ENCODE peak calls at places on chromosomes 5 and 9, in nine cellular contexts. J is endothelial cell; K is spleen; L is CD4-positive, alpha-beta T cell; M is kidney; N is body of pancreas; A is PC-3; Z is GM12865; C is nephron progenitor cell. R is an unnamed sample.

GRCh38 chr9:13550519-13550918 is 271.0 kb upstream of the MPDZ start:
- DNase-seq in A (no peak), M (no peak), K (no peak), L (no peak), N (no peak), C (no peak), J (no peak), Z (no peak), R (no peak)

GRCh38 chr5:343461-344401 is 22.2 kb downstream of the AHRR start:
- DNase-seq in J (peak; percentile 57), L (no peak), C (peak; percentile 75), N (peak; percentile 63), K (no peak), M (peak; percentile 79), A (peak; percentile 34), Z (peak; percentile 76), R (no peak)

GRCh38 chr9:117034862-117035261 is 347.8 kb downstream of the TRIM32 start:
- DNase-seq in C (peak; percentile 75), L (no peak), Z (peak; percentile 18), J (peak; percentile 62), M (no peak), A (peak; percentile 34), N (no peak), K (no peak), R (peak; percentile 16)

GRCh38 chr9:76115982-76116646 is 225.6 kb downstream of the PCSK5 start:
- DNase-seq in K (no peak), J (no peak), Z (no peak), N (no peak), C (no peak), M (no peak), A (no peak), L (no peak), R (no peak)

GRCh38 chr5:92378961-92379611 is 996.0 kb upstream of the ARRDC3 start:
- DNase-seq in J (no peak), Z (no peak), K (no peak), L (no peak), A (peak; percentile 9), C (no peak), M (peak; percentile 34), N (no peak), R (no peak)

GRCh38 chr5:34051374-34051980 is 8.5 kb upstream of the C1QTNF3 start:
- DNase-seq in L (no peak), A (no peak), N (no peak), J (peak; percentile 33), C (no peak), M (no peak), Z (no peak), K (no peak), R (no peak)

GRCh38 chr5:36632363-36632664 is 25.9 kb downstream of the SLC1A3 start:
- DNase-seq in L (no peak), A (no peak), J (no peak), N (no peak), M (no peak), K (no peak), Z (no peak), C (no peak), R (no peak)

GRCh38 chr5:131156385-131156784 is 8.7 kb downstream of the HINT1 start:
- DNase-seq in C (no peak), Z (no peak), J (no peak), K (no peak), A (no peak), L (no peak), M (no peak), N (no peak), R (no peak)

GRCh38 chr5:109566361-109566760 is 123.4 kb upstream of the MAN2A1 start:
- DNase-seq in K (no peak), M (no peak), Z (no peak), L (no peak), N (no peak), J (no peak), A (no peak), C (no peak), R (no peak)

GRCh38 chr9:136506425-136506824 is 23.6 kb upstream of the SEC16A start:
- DNase-seq in K (no peak), J (no peak), C (no peak), N (no peak), A (no peak), M (no peak), L (no peak), Z (no peak), R (no peak)

GRCh38 chr5:135241536-135241935 is 157.5 kb downstream of the MACROH2A1 start:
- DNase-seq in M (no peak), Z (no peak), J (no peak), K (no peak), A (no peak), L (no peak), C (no peak), N (peak; percentile 2), R (no peak)

GRCh38 chr5:40446910-40447309 is 232.8 kb upstream of the PTGER4 start:
- DNase-seq in N (no peak), Z (no peak), L (no peak), K (no peak), M (no peak), J (no peak), C (no peak), A (peak; percentile 96), R (no peak)

GRCh38 chr5:67028981-67029380 is 167.6 kb downstream of the CD180 start:
- DNase-seq in J (no peak), N (no peak), Z (no peak), A (no peak), C (no peak), K (no peak), L (no peak), M (no peak), R (no peak)

GRCh38 chr9:32427111-32427873 is 42.8 kb downstream of the ACO1 start:
- DNase-seq in L (no peak), Z (no peak), A (peak; percentile 5), K (no peak), M (no peak), C (no peak), J (no peak), N (peak; percentile 68), R (no peak)

GRCh38 chr5:130963798-130964197 is 201.3 kb downstream of the HINT1 start:
- DNase-seq in M (no peak), Z (no peak), A (peak; percentile 29), J (no peak), N (no peak), K (no peak), C (no peak), L (no peak), R (no peak)

GRCh38 chr5:79330071-79330470 is 94.1 kb downstream of the JMY start:
- DNase-seq in K (no peak), C (no peak), M (no peak), J (no peak), N (no peak), L (no peak), A (no peak), Z (no peak), R (no peak)

GRCh38 chr5:168182269-168182668 is 109.2 kb upstream of the WWC1 start:
- DNase-seq in Z (no peak), N (no peak), M (no peak), K (no peak), L (no peak), C (no peak), A (no peak), J (no peak), R (no peak)

GRCh38 chr5:143968071-143968878 is 156.3 kb downstream of the HMHB1 start:
- DNase-seq in L (no peak), M (no peak), N (no peak), J (no peak), A (peak; percentile 77), Z (peak; percentile 68), K (no peak), C (peak; percentile 3), R (no peak)
- TF ChIP-seq CTCF in L (peak; percentile 60), M (peak; percentile 45), N (no peak), J (peak; percentile 36), A (peak; percentile 74), Z (peak; percentile 46), K (peak; percentile 43), C (peak; percentile 46), R (peak; percentile 25)

GRCh38 chr5:132176987-132177386 is 50.7 kb downstream of the P4HA2 start:
- DNase-seq in L (no peak), K (no peak), Z (peak; percentile 48), C (no peak), N (no peak), A (peak; percentile 28), J (no peak), M (no peak), R (no peak)
- TF ChIP-seq CTCF in L (no peak), K (peak; percentile 31), Z (peak; percentile 22), C (no peak), N (no peak), A (peak; percentile 41), J (no peak), M (no peak), R (no peak)

DNA sequence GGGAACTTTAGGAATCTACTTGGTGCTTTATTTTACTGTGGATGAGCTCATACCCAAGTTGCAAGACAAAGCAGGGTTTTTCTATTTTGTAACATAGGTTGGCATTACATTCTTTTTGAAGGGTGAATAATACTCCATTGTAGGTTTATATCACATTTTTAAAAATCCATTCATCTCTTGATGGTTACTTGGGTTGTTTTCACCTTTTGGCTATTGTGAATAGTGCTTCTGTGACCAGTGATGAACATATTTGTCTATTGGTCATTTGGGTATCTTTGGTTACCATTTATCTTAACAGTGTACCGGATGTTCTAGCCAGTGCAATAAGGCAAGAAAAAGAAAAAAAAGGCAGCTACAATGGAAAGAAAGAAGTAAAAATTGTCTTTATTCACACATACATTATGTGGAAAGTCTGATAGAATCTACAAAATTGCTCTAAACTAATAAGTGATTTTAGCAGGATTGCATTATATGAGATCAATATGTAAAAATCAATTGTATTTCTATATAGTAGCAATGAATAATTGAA is 40.0 kb downstream of the DENND4C start:
- DNase-seq in M (no peak), J (no peak), C (no peak), A (no peak), L (no peak), K (no peak), N (no peak), Z (no peak), R (no peak)
- TF ChIP-seq CTCF in M (no peak), J (no peak), C (no peak), A (no peak), L (no peak), K (no peak), N (no peak), Z (no peak), R (no peak)

GRCh38 chr9:90873422-90873821 is 71.8 kb downstream of the SYK start:
- DNase-seq in N (no peak), M (no peak), L (no peak), Z (no peak), C (no peak), K (no peak), A (no peak), J (no peak), R (no peak)

GRCh38 chr9:90872835-90873294 is 71.2 kb downstream of the SYK start:
- DNase-seq in J (no peak), M (no peak), C (no peak), L (no peak), Z (no peak), A (no peak), K (no peak), N (no peak), R (no peak)

GRCh38 chr9:90870646-90871326 is 69.2 kb downstream of the SYK start:
- DNase-seq in C (peak; percentile 36), A (peak; percentile 59), J (peak; percentile 24), Z (peak; percentile 62), N (peak; percentile 43), M (no peak), K (no peak), L (peak; percentile 14), R (no peak)

GRCh38 chr9:90871327-90871935 is 69.8 kb downstream of the SYK start:
- DNase-seq in J (no peak), C (no peak), M (no peak), N (no peak), Z (no peak), L (no peak), K (no peak), A (no peak), R (no peak)

GRCh38 chr9:90874194-90874593 is 72.6 kb downstream of the SYK start:
- DNase-seq in M (no peak), Z (no peak), C (no peak), L (no peak), K (no peak), J (no peak), A (no peak), N (no peak), R (no peak)
- TF ChIP-seq CTCF in M (no peak), Z (peak; percentile 4), C (no peak), L (no peak), K (no peak), J (no peak), A (no peak), N (no peak), R (no peak)